ENCODE peak calls at places on chromosomes 6 and 20, in nine cellular contexts. One of them, this sample, is unnamed.

GRCh38 chr6:22250486-22250885 is 46.4 kb downstream of the PRL start:
- DNase-seq in K562: no peak
- DNase-seq in H1: peak; percentile 19
- DNase-seq in adrenal gland: no peak
- DNase-seq in breast epithelium: no peak
- DNase-seq in uterus: no peak
- DNase-seq in upper lobe of left lung: no peak
- DNase-seq in body of pancreas: no peak
- DNase-seq in IMR-90: no peak
- DNase-seq in this sample: no peak

GRCh38 chr6:36662827-36663256 is 15.7 kb upstream of the CDKN1A start:
- DNase-seq in K562: no peak
- DNase-seq in H1: no peak
- DNase-seq in adrenal gland: peak; percentile 39
- DNase-seq in breast epithelium: no peak
- DNase-seq in uterus: no peak
- DNase-seq in upper lobe of left lung: no peak
- DNase-seq in body of pancreas: peak; percentile 84
- DNase-seq in IMR-90: no peak
- DNase-seq in this sample: no peak

GRCh38 chr6:90288404-90288803 is 8.2 kb downstream of the BACH2 start:
- DNase-seq in K562: no peak
- DNase-seq in H1: no peak
- DNase-seq in adrenal gland: no peak
- DNase-seq in breast epithelium: no peak
- DNase-seq in uterus: no peak
- DNase-seq in upper lobe of left lung: no peak
- DNase-seq in body of pancreas: no peak
- DNase-seq in IMR-90: peak; percentile 15
- DNase-seq in this sample: no peak

GRCh38 chr6:138446821-138447220 is 42.8 kb downstream of the HEBP2 start:
- DNase-seq in K562: no peak
- DNase-seq in H1: no peak
- DNase-seq in adrenal gland: no peak
- DNase-seq in breast epithelium: no peak
- DNase-seq in uterus: no peak
- DNase-seq in upper lobe of left lung: no peak
- DNase-seq in body of pancreas: no peak
- DNase-seq in IMR-90: no peak
- DNase-seq in this sample: no peak

GRCh38 chr20:52110456-52110855 is 81.1 kb downstream of the ZFP64 start:
- DNase-seq in K562: no peak
- DNase-seq in H1: no peak
- DNase-seq in adrenal gland: no peak
- DNase-seq in breast epithelium: no peak
- DNase-seq in uterus: no peak
- DNase-seq in upper lobe of left lung: no peak
- DNase-seq in body of pancreas: no peak
- DNase-seq in IMR-90: no peak
- DNase-seq in this sample: no peak

GRCh38 chr6:151142676-151143075 is 97.1 kb upstream of the AKAP12 start:
- DNase-seq in K562: no peak
- DNase-seq in H1: no peak
- DNase-seq in adrenal gland: no peak
- DNase-seq in breast epithelium: no peak
- DNase-seq in uterus: no peak
- DNase-seq in upper lobe of left lung: no peak
- DNase-seq in body of pancreas: no peak
- DNase-seq in IMR-90: no peak
- DNase-seq in this sample: no peak

GRCh38 chr6:73579389-73579788 is 58.6 kb upstream of the EEF1A1 start:
- DNase-seq in K562: no peak
- DNase-seq in H1: no peak
- DNase-seq in adrenal gland: peak; percentile 9
- DNase-seq in breast epithelium: no peak
- DNase-seq in uterus: peak; percentile 26
- DNase-seq in upper lobe of left lung: no peak
- DNase-seq in body of pancreas: no peak
- DNase-seq in IMR-90: no peak
- DNase-seq in this sample: no peak

GRCh38 chr20:58069796-58070663 is 158.4 kb downstream of the ANKRD60 start:
- DNase-seq in K562: no peak
- DNase-seq in H1: no peak
- DNase-seq in adrenal gland: no peak
- DNase-seq in breast epithelium: no peak
- DNase-seq in uterus: no peak
- DNase-seq in upper lobe of left lung: no peak
- DNase-seq in body of pancreas: no peak
- DNase-seq in IMR-90: no peak
- DNase-seq in this sample: no peak

GRCh38 chr20:43430265-43430664 is 27.4 kb upstream of the SRSF6 start:
- DNase-seq in K562: no peak
- DNase-seq in H1: no peak
- DNase-seq in adrenal gland: no peak
- DNase-seq in breast epithelium: no peak
- DNase-seq in uterus: no peak
- DNase-seq in upper lobe of left lung: no peak
- DNase-seq in body of pancreas: no peak
- DNase-seq in IMR-90: no peak
- DNase-seq in this sample: no peak

GRCh38 chr20:58583586-58583985 is 67.5 kb upstream of the STX16 start:
- DNase-seq in K562: no peak
- DNase-seq in H1: no peak
- DNase-seq in adrenal gland: no peak
- DNase-seq in breast epithelium: no peak
- DNase-seq in uterus: no peak
- DNase-seq in upper lobe of left lung: no peak
- DNase-seq in body of pancreas: no peak
- DNase-seq in IMR-90: no peak
- DNase-seq in this sample: no peak

GRCh38 chr6:130893277-130893676 is 66.1 kb downstream of the SMLR1 start:
- DNase-seq in K562: no peak
- DNase-seq in H1: no peak
- DNase-seq in adrenal gland: peak; percentile 28
- DNase-seq in breast epithelium: no peak
- DNase-seq in uterus: no peak
- DNase-seq in upper lobe of left lung: no peak
- DNase-seq in body of pancreas: no peak
- DNase-seq in IMR-90: no peak
- DNase-seq in this sample: no peak

GRCh38 chr6:151881231-151881630 is 73.7 kb downstream of the ESR1 start:
- DNase-seq in K562: no peak
- DNase-seq in H1: no peak
- DNase-seq in adrenal gland: no peak
- DNase-seq in breast epithelium: no peak
- DNase-seq in uterus: no peak
- DNase-seq in upper lobe of left lung: no peak
- DNase-seq in body of pancreas: no peak
- DNase-seq in IMR-90: no peak
- DNase-seq in this sample: no peak

GRCh38 chr20:8223096-8223870 is 91.2 kb downstream of the PLCB1 start:
- DNase-seq in K562: no peak
- DNase-seq in H1: no peak
- DNase-seq in adrenal gland: no peak
- DNase-seq in breast epithelium: no peak
- DNase-seq in uterus: no peak
- DNase-seq in upper lobe of left lung: no peak
- DNase-seq in body of pancreas: no peak
- DNase-seq in IMR-90: peak; percentile 94
- DNase-seq in this sample: no peak

GRCh38 chr20:62959101-62959971 is 6.8 kb downstream of the SLC17A9 start:
- DNase-seq in K562: no peak
- DNase-seq in H1: no peak
- DNase-seq in adrenal gland: no peak
- DNase-seq in breast epithelium: no peak
- DNase-seq in uterus: no peak
- DNase-seq in upper lobe of left lung: peak; percentile 69
- DNase-seq in body of pancreas: no peak
- DNase-seq in IMR-90: no peak
- DNase-seq in this sample: no peak
- H3K36me3 ChIP-seq in K562: no peaks in the 10 kb centered on the region
- H3K36me3 ChIP-seq in H1: peaks cover 5% of the 10 kb centered on the region
- H3K36me3 ChIP-seq in adrenal gland: no peaks in the 10 kb centered on the region
- H3K36me3 ChIP-seq in breast epithelium: no peaks in the 10 kb centered on the region
- H3K36me3 ChIP-seq in uterus: no peaks in the 10 kb centered on the region
- H3K36me3 ChIP-seq in upper lobe of left lung: no peaks in the 10 kb centered on the region
- H3K36me3 ChIP-seq in body of pancreas: no peaks in the 10 kb centered on the region
- H3K36me3 ChIP-seq in IMR-90: peaks cover 1% of the 10 kb centered on the region
- H3K36me3 ChIP-seq in this sample: no peaks in the 10 kb centered on the region

GRCh38 chr6:148342146-148343027 is at the start of gene SASH1:
- DNase-seq in K562: no peak
- DNase-seq in H1: peak; percentile 85
- DNase-seq in adrenal gland: peak; percentile 32
- DNase-seq in breast epithelium: peak; percentile 60
- DNase-seq in uterus: peak; percentile 61
- DNase-seq in upper lobe of left lung: peak; percentile 90
- DNase-seq in body of pancreas: peak; percentile 75
- DNase-seq in IMR-90: peak; percentile 77
- DNase-seq in this sample: no peak
- TF ChIP-seq POLR2A in K562: no peak
- TF ChIP-seq POLR2A in H1: peak; percentile 59
- TF ChIP-seq POLR2A in adrenal gland: no peak
- TF ChIP-seq POLR2A in breast epithelium: no peak
- TF ChIP-seq POLR2A in uterus: peak; percentile 34
- TF ChIP-seq POLR2A in upper lobe of left lung: peak; percentile 19
- TF ChIP-seq POLR2A in body of pancreas: peak; percentile 70
- TF ChIP-seq POLR2A in IMR-90: no peak
- TF ChIP-seq POLR2A in this sample: no peak

DNA sequence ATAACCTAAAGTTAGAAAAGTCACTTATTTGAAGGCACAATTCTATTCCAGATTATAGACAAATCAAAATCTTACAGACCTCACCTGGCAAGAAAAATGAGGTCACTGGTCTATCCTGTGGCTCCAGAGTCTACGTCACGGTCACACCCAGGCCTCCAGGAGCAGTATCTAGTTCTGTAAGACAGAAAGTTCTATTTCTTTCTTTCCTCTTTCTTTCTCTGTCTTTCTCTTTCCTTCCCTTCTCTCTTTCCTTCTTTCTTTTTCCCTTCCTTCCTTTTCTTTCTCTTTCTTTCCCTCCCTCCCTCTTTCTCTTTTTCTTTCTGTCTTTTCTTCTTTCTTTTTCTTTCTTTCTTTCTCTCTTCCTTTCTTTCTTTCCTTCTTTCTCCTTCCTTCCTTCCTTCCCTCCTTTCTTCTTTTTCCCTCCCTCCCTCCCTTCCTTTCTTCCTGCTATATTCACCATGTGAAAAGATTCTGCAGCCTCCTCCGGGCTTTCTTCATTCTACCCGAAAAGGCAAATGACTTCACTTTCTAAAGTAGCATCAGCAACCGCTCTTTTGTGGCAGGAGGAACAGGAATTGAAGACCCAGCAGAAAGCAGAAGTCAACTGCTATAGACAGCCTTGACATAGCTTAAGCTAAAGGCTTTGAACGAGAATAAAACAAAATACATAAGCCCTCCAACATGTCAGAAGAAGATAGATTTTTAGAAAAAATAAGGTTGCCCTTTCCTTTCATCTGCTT is 83.9 kb upstream of the SIRPG start:
- DNase-seq in K562: no peak
- DNase-seq in H1: no peak
- DNase-seq in adrenal gland: no peak
- DNase-seq in breast epithelium: no peak
- DNase-seq in uterus: no peak
- DNase-seq in upper lobe of left lung: no peak
- DNase-seq in body of pancreas: no peak
- DNase-seq in IMR-90: no peak
- DNase-seq in this sample: no peak
- H3K27ac ChIP-seq in K562: no peak overlapping the region
- H3K27ac ChIP-seq in H1: no peak overlapping the region
- H3K27ac ChIP-seq in adrenal gland: no peak overlapping the region
- H3K27ac ChIP-seq in breast epithelium: no peak overlapping the region
- H3K27ac ChIP-seq in uterus: no peak overlapping the region
- H3K27ac ChIP-seq in upper lobe of left lung: no peak overlapping the region
- H3K27ac ChIP-seq in body of pancreas: no peak overlapping the region
- H3K27ac ChIP-seq in IMR-90: no peak overlapping the region
- H3K27ac ChIP-seq in this sample: no peak overlapping the region

GRCh38 chr6:160067564-160067963 is 54.1 kb upstream of the SLC22A1 start:
- DNase-seq in K562: no peak
- DNase-seq in H1: no peak
- DNase-seq in adrenal gland: no peak
- DNase-seq in breast epithelium: no peak
- DNase-seq in uterus: no peak
- DNase-seq in upper lobe of left lung: no peak
- DNase-seq in body of pancreas: no peak
- DNase-seq in IMR-90: no peak
- DNase-seq in this sample: no peak
- H3K36me3 ChIP-seq in K562: peaks cover 92% of the 10 kb centered on the region
- H3K36me3 ChIP-seq in H1: peaks cover 51% of the 10 kb centered on the region
- H3K36me3 ChIP-seq in adrenal gland: no peaks in the 10 kb centered on the region
- H3K36me3 ChIP-seq in breast epithelium: no peaks in the 10 kb centered on the region
- H3K36me3 ChIP-seq in uterus: no peaks in the 10 kb centered on the region
- H3K36me3 ChIP-seq in upper lobe of left lung: peaks cover 61% of the 10 kb centered on the region
- H3K36me3 ChIP-seq in body of pancreas: peaks cover 58% of the 10 kb centered on the region
- H3K36me3 ChIP-seq in IMR-90: peaks cover 70% of the 10 kb centered on the region
- H3K36me3 ChIP-seq in this sample: peaks cover 100% of the 10 kb centered on the region

This sample was measured in esophagus squamous epithelium.